ENCODE peak calls at places on chromosomes 7 and 10, in eight cellular contexts. W is hepatocyte, E is cardiac muscle cell, B is mammary epithelial cell, D is psoas muscle, G is HCT116, Q is ovary, R is neural progenitor cell. J is an unnamed sample.

GRCh38 chr7:211715-212058 is 19.3 kb downstream of the FAM20C start:
- DNase-seq in W (no peak), E (no peak), B (no peak), D (no peak), G (no peak), Q (no peak), R (no peak), J (no peak)

GRCh38 chr7:92590711-92591310 is 621 bp upstream of the FAM133B start:
- DNase-seq in W (no peak), E (no peak), B (no peak), D (peak; percentile 13), G (no peak), Q (no peak), R (peak; percentile 11), J (no peak)

GRCh38 chr10:104925232-104925851 is 284.3 kb downstream of the SORCS3 start:
- DNase-seq in W (peak; percentile 76), E (peak; percentile 76), B (peak; percentile 16), D (no peak), G (peak; percentile 66), Q (no peak), R (peak; percentile 75), J (no peak)

GRCh38 chr10:58266826-58267712 is 625 bp downstream of the IPMK start:
- DNase-seq in W (peak; percentile 53), E (peak; percentile 52), B (peak; percentile 62), D (peak; percentile 57), G (no peak), Q (peak; percentile 65), R (peak; percentile 69), J (peak; percentile 48)

GRCh38 chr7:30984359-30985107 is 20.8 kb downstream of the GHRHR start:
- DNase-seq in W (no peak), E (no peak), B (peak; percentile 74), D (no peak), G (peak; percentile 34), Q (no peak), R (peak; percentile 52), J (no peak)

GRCh38 chr7:74097937-74098614 is 14.5 kb downstream of the LIMK1 start:
- DNase-seq in W (peak; percentile 59), E (no peak), B (peak; percentile 92), D (peak; percentile 68), G (no peak), Q (no peak), R (no peak), J (no peak)

GRCh38 chr10:12474727-12475414 is 125.5 kb downstream of the CAMK1D start:
- DNase-seq in W (no peak), E (no peak), B (no peak), D (no peak), G (no peak), Q (no peak), R (no peak), J (no peak)

GRCh38 chr10:29669149-29669548 is 34.4 kb upstream of the SVIL start:
- DNase-seq in W (no peak), E (no peak), B (peak; percentile 38), D (peak; percentile 43), G (no peak), Q (no peak), R (no peak), J (no peak)

GRCh38 chr10:55263327-55263726 is 462.3 kb upstream of the PCDH15 start:
- DNase-seq in W (no peak), E (no peak), B (no peak), D (no peak), G (no peak), Q (no peak), R (no peak), J (no peak)

GRCh38 chr10:125003146-125003900 is 61.4 kb downstream of the ZRANB1 start:
- DNase-seq in W (no peak), E (no peak), B (no peak), D (no peak), G (no peak), Q (peak; percentile 33), R (no peak), J (no peak)

GRCh38 chr7:13682626-13683025 is 306.8 kb downstream of the ETV1 start:
- DNase-seq in W (no peak), E (no peak), B (no peak), D (no peak), G (no peak), Q (no peak), R (no peak), J (no peak)

GRCh38 chr7:41869596-41869995 is 166.7 kb upstream of the INHBA start:
- DNase-seq in W (no peak), E (no peak), B (no peak), D (no peak), G (no peak), Q (no peak), R (no peak), J (no peak)

GRCh38 chr7:117470777-117471176 is 9.0 kb upstream of the CFTR start:
- DNase-seq in W (no peak), E (no peak), B (no peak), D (no peak), G (no peak), Q (no peak), R (no peak), J (no peak)

GRCh38 chr7:157263156-157263555 is 73.6 kb upstream of the DNAJB6 start:
- DNase-seq in W (no peak), E (no peak), B (no peak), D (no peak), G (no peak), Q (no peak), R (no peak), J (no peak)

GRCh38 chr7:86964973-86965726 is 94.3 kb downstream of the ELAPOR2 start:
- DNase-seq in W (no peak), E (no peak), B (no peak), D (no peak), G (no peak), Q (no peak), R (peak; percentile 24), J (no peak)

DNA sequence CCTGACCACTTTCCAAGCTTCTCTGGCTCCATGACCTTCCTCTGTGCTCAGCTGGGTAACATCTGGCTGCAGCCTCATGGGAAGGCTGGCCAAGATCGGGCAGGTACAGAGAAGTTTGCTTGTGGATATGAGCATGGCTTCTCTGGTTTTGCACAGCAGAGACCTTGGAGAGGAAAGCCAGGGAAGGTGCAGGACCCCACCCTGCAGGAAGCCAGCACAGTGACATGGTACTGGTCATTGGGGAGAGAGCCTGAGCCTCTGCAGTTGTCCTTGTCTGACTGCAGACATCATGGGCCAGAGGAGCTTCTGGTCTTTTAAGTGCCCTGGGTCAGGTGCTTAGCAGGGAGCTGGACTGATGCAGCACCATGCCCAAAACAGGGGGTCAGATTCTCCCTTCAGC is 70.6 kb upstream of the LEP start:
- DNase-seq in W (no peak), E (no peak), B (no peak), D (no peak), G (no peak), Q (no peak), R (no peak), J (no peak)
- H3K27me3 ChIP-seq in W (peaks cover 87% of the 10 kb centered on the region), E (peaks cover 89% of the 10 kb centered on the region), B (peaks cover 6% of the 10 kb centered on the region), D (peaks cover 1% of the 10 kb centered on the region), G (peaks cover 19% of the 10 kb centered on the region), Q (no peaks in the 10 kb centered on the region), R (peaks cover 86% of the 10 kb centered on the region), J (peaks cover 21% of the 10 kb centered on the region)

DNA sequence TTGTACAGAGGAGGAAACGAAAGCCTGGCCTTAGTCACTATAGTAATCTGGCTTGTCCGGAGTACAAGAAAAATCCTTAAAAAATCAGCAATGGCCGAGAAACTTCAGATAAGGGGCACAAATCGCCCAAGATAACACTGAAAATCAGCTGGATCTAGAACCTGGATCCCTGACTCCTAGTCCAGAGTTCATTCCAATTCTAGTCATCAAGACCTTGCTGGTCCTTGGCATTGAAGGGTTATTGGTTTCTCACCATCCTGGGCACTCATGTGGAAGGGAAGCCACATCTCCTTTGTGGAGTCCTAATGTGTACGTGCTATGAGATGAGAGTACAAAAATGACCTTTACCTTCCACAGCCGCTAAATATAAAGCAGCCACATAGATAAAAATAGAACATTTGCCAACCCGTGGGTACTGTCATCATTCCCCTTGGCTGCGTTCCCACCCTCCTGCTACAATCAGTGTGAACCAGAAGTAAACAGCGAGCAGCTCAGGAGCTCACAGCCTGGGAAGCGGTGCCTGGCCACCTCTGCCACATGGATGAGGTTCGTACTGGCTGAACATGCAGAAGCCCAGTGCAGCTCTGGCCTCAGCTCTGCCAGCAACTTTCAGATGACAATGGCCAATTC is 116.0 kb upstream of the PDLIM1 start:
- DNase-seq in W (peak; percentile 72), E (peak; percentile 81), B (peak; percentile 35), D (peak; percentile 75), G (no peak), Q (no peak), R (no peak), J (no peak)
- H3K4me1 ChIP-seq in W (no peaks in the 10 kb centered on the region), E (peaks cover 18% of the 10 kb centered on the region), B (peaks cover 7% of the 10 kb centered on the region), D (peaks cover 59% of the 10 kb centered on the region), G (peaks cover 3% of the 10 kb centered on the region), Q (no peaks in the 10 kb centered on the region), R (peaks cover 22% of the 10 kb centered on the region), J (no peaks in the 10 kb centered on the region)

DNA sequence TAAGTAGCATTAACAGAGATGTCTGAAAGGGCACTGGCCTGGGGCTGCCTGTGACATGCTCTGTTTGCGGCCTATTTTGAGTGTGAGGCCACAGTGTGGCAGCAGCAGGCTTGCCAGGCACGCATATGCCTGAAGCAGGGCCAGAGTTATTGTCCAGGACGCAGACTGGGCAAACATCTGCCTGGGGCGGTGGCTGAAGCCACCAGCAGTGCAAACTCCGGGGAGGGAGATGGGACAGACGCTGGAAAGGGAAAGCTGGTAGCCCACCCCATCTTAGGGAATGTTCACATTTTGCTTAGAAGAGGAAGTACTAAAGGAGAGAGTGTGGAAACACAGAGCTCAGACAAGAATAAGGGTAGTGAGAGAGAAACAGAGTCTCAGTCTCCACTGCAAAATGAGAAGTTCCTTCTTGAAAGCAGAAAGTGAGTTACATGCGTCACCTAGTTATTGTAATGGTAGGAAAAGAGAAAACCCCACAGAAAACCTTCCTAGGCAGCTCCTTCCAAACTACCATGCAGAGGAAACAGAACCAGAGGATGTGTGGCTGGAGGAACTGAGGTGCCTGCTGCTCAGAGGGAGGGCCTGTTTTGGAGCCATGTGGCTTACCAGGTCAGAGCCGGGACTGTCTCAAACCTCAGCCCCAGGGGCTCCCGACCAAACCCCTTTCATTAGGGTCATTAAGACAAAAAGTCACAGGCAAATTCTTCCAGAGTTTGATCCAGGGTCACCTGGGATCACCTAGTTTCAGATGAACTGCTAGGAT is 14.5 kb downstream of the AKR1B1 start:
- DNase-seq in W (no peak), E (no peak), B (no peak), D (no peak), G (no peak), Q (no peak), R (no peak), J (no peak)
- H3K27ac ChIP-seq in W (no peak overlapping the region), E (no peak overlapping the region), B (peak overlapping the region; percentile 89), D (peak overlapping the region; percentile 50), G (no peak overlapping the region), Q (no peak overlapping the region), R (no peak overlapping the region), J (no peak overlapping the region)

DNA sequence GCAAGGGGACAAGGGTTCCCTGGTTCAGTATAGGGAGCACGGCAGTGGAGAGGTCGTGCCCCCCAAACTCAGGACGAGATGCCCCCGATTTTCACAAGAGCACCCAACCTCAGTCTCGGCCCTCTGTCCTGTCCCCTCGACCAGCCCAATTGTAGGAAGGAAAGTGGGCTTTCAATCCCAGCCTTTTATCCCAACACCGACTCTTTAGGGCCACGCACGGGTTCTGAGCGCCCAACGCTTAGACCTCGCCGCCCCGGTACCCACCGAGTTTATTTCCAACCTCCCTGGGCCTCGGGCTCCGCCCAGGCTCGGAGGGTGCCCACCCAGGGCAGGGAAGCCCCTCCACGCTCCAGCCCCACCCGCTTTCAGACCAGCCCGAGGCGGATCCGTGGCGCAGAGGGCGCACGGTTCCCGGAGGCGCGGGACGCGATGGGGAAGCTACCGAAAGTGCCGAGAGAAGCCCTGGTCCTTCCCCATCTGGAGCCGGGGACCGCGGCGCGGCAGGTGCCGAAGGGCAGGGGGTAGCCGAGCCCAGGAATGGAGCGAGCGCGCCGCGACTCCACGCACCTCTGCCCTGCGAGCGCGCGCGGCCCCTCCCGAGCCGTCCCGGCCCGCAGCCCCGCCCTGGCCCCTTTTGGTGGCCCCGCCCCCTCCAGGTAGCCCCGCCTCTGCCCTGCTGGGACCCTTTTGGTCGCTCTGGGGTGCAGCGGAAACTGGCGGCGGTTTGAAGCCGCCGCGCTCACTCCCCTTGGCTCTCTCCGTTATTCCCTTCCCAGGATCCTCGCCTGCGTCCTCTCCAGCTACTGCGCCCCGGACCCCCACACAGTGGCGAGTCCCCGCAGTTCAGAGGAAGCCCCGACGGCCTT is 20.4 kb downstream of the GRID2IP start:
- DNase-seq in W (no peak), E (peak; percentile 48), B (no peak), D (no peak), G (no peak), Q (no peak), R (peak; percentile 79), J (peak; percentile 72)
- H3K27me3 ChIP-seq in W (peaks cover 79% of the 10 kb centered on the region), E (peaks cover 76% of the 10 kb centered on the region), B (peaks cover 16% of the 10 kb centered on the region), D (no peaks in the 10 kb centered on the region), G (no peaks in the 10 kb centered on the region), Q (no peaks in the 10 kb centered on the region), R (peaks cover 100% of the 10 kb centered on the region), J (peaks cover 10% of the 10 kb centered on the region)